ENCODE peak calls at places on chromosomes 16 and 17, in six cellular contexts. One of them, this sample, is unnamed.

GRCh38 chr16:50631249-50631984 is 49.7 kb downstream of the SNX20 start:
- DNase-seq in CD4-positive, alpha-beta T cell: no peak
- DNase-seq in tibial artery: no peak
- DNase-seq in Peyer's patch: no peak
- DNase-seq in uterus: no peak
- DNase-seq in heart right ventricle: no peak
- DNase-seq in this sample: no peak

GRCh38 chr17:49898547-49899490 is 51.0 kb upstream of the TAC4 start:
- DNase-seq in CD4-positive, alpha-beta T cell: no peak
- DNase-seq in tibial artery: no peak
- DNase-seq in Peyer's patch: no peak
- DNase-seq in uterus: no peak
- DNase-seq in heart right ventricle: no peak
- DNase-seq in this sample: no peak

GRCh38 chr16:85567101-85567866 is 45.8 kb upstream of the GSE1 start:
- DNase-seq in CD4-positive, alpha-beta T cell: no peak
- DNase-seq in tibial artery: no peak
- DNase-seq in Peyer's patch: peak; percentile 86
- DNase-seq in uterus: no peak
- DNase-seq in heart right ventricle: no peak
- DNase-seq in this sample: no peak

GRCh38 chr16:83727018-83727417 is 80.8 kb upstream of the HSBP1 start:
- DNase-seq in CD4-positive, alpha-beta T cell: no peak
- DNase-seq in tibial artery: no peak
- DNase-seq in Peyer's patch: no peak
- DNase-seq in uterus: no peak
- DNase-seq in heart right ventricle: no peak
- DNase-seq in this sample: no peak

GRCh38 chr17:76166168-76166567 is 25.1 kb upstream of the FOXJ1 start:
- DNase-seq in CD4-positive, alpha-beta T cell: no peak
- DNase-seq in tibial artery: no peak
- DNase-seq in Peyer's patch: no peak
- DNase-seq in uterus: no peak
- DNase-seq in heart right ventricle: no peak
- DNase-seq in this sample: no peak

GRCh38 chr17:2844386-2844785 is 48.1 kb downstream of the RAP1GAP2 start:
- DNase-seq in CD4-positive, alpha-beta T cell: no peak
- DNase-seq in tibial artery: no peak
- DNase-seq in Peyer's patch: no peak
- DNase-seq in uterus: no peak
- DNase-seq in heart right ventricle: no peak
- DNase-seq in this sample: no peak

GRCh38 chr17:1059131-1059795 is 62.3 kb downstream of the TIMM22 start:
- DNase-seq in CD4-positive, alpha-beta T cell: no peak
- DNase-seq in tibial artery: no peak
- DNase-seq in Peyer's patch: no peak
- DNase-seq in uterus: no peak
- DNase-seq in heart right ventricle: no peak
- DNase-seq in this sample: no peak

GRCh38 chr17:43791589-43791988 is 11.4 kb downstream of the CFAP97D1 start:
- DNase-seq in CD4-positive, alpha-beta T cell: no peak
- DNase-seq in tibial artery: no peak
- DNase-seq in Peyer's patch: no peak
- DNase-seq in uterus: no peak
- DNase-seq in heart right ventricle: no peak
- DNase-seq in this sample: no peak

GRCh38 chr17:6654816-6655731 is 3.5 kb downstream of the C17orf100 start:
- DNase-seq in CD4-positive, alpha-beta T cell: no peak
- DNase-seq in tibial artery: no peak
- DNase-seq in Peyer's patch: peak; percentile 74
- DNase-seq in uterus: no peak
- DNase-seq in heart right ventricle: no peak
- DNase-seq in this sample: peak; percentile 86

GRCh38 chr16:25563700-25564099 is 128.1 kb upstream of the HS3ST4 start:
- DNase-seq in CD4-positive, alpha-beta T cell: no peak
- DNase-seq in tibial artery: no peak
- DNase-seq in Peyer's patch: no peak
- DNase-seq in uterus: no peak
- DNase-seq in heart right ventricle: no peak
- DNase-seq in this sample: no peak
- H3K9me3 ChIP-seq in CD4-positive, alpha-beta T cell: no peaks in the 10 kb centered on the region
- H3K9me3 ChIP-seq in tibial artery: no peaks in the 10 kb centered on the region
- H3K9me3 ChIP-seq in Peyer's patch: no peaks in the 10 kb centered on the region
- H3K9me3 ChIP-seq in uterus: no peaks in the 10 kb centered on the region
- H3K9me3 ChIP-seq in heart right ventricle: peaks cover 36% of the 10 kb centered on the region
- H3K9me3 ChIP-seq in this sample: peaks cover 3% of the 10 kb centered on the region

GRCh38 chr16:62711797-62712196 is 675.6 kb upstream of the CDH8 start:
- DNase-seq in CD4-positive, alpha-beta T cell: no peak
- DNase-seq in tibial artery: no peak
- DNase-seq in Peyer's patch: no peak
- DNase-seq in uterus: no peak
- DNase-seq in heart right ventricle: no peak
- DNase-seq in this sample: no peak
- TF ChIP-seq CTCF in CD4-positive, alpha-beta T cell: no peak
- TF ChIP-seq CTCF in tibial artery: no peak
- TF ChIP-seq CTCF in Peyer's patch: no peak
- TF ChIP-seq CTCF in uterus: no peak
- TF ChIP-seq CTCF in heart right ventricle: no peak
- TF ChIP-seq CTCF in this sample: no peak

GRCh38 chr17:22300731-22301352 is 608.5 kb downstream of the KCNJ18 start:
- DNase-seq in CD4-positive, alpha-beta T cell: no peak
- DNase-seq in tibial artery: no peak
- DNase-seq in Peyer's patch: no peak
- DNase-seq in uterus: no peak
- DNase-seq in heart right ventricle: no peak
- DNase-seq in this sample: no peak
- H3K9me3 ChIP-seq in CD4-positive, alpha-beta T cell: no peaks in the 10 kb centered on the region
- H3K9me3 ChIP-seq in tibial artery: no peaks in the 10 kb centered on the region
- H3K9me3 ChIP-seq in Peyer's patch: no peaks in the 10 kb centered on the region
- H3K9me3 ChIP-seq in uterus: no peaks in the 10 kb centered on the region
- H3K9me3 ChIP-seq in heart right ventricle: peaks cover 8% of the 10 kb centered on the region
- H3K9me3 ChIP-seq in this sample: no peaks in the 10 kb centered on the region

GRCh38 chr17:41329279-41329925 is 13.9 kb upstream of the KRTAP17-1 start:
- DNase-seq in CD4-positive, alpha-beta T cell: no peak
- DNase-seq in tibial artery: no peak
- DNase-seq in Peyer's patch: peak; percentile 71
- DNase-seq in uterus: no peak
- DNase-seq in heart right ventricle: peak; percentile 35
- DNase-seq in this sample: no peak
- TF ChIP-seq CTCF in CD4-positive, alpha-beta T cell: peak; percentile 23
- TF ChIP-seq CTCF in tibial artery: peak; percentile 48
- TF ChIP-seq CTCF in Peyer's patch: peak; percentile 69
- TF ChIP-seq CTCF in uterus: peak; percentile 42
- TF ChIP-seq CTCF in heart right ventricle: peak; percentile 55
- TF ChIP-seq CTCF in this sample: peak; percentile 68

DNA sequence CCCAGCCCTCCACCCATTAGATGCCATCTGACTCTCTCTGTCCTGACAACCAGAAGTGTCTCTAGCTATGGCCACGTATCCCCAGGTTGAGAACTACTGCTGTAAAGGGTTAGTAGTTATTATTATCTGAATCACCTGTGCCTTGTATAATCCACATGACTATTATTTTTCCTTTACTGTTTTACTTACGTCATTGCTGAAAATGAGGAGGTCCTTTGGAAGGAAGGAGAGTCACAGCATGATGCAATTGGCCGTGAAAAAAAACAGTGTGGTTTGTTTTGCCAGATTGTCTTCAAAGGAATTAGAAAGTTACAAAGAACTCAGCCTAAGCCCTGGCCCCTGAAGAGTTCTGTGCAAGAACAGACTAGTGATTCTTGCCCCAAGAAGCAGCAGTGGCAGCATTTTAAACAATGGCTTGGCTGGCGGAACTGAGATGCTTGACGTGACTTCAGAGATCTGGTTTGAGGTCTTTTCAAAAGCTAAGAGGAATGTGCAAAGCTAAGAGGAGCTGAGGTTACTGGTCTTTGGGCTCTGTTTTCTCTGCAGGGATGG is 413.3 kb upstream of the EEF2KMT start:
- DNase-seq in CD4-positive, alpha-beta T cell: no peak
- DNase-seq in tibial artery: no peak
- DNase-seq in Peyer's patch: no peak
- DNase-seq in uterus: no peak
- DNase-seq in heart right ventricle: no peak
- DNase-seq in this sample: no peak
- H3K9me3 ChIP-seq in CD4-positive, alpha-beta T cell: no peaks in the 10 kb centered on the region
- H3K9me3 ChIP-seq in tibial artery: no peaks in the 10 kb centered on the region
- H3K9me3 ChIP-seq in Peyer's patch: no peaks in the 10 kb centered on the region
- H3K9me3 ChIP-seq in uterus: no peaks in the 10 kb centered on the region
- H3K9me3 ChIP-seq in heart right ventricle: peaks cover 5% of the 10 kb centered on the region
- H3K9me3 ChIP-seq in this sample: no peaks in the 10 kb centered on the region

GRCh38 chr17:62791235-62792121 is 16.6 kb downstream of the MARCHF10 start:
- DNase-seq in CD4-positive, alpha-beta T cell: no peak
- DNase-seq in tibial artery: no peak
- DNase-seq in Peyer's patch: no peak
- DNase-seq in uterus: no peak
- DNase-seq in heart right ventricle: no peak
- DNase-seq in this sample: no peak
- TF ChIP-seq CTCF in CD4-positive, alpha-beta T cell: no peak
- TF ChIP-seq CTCF in tibial artery: no peak
- TF ChIP-seq CTCF in Peyer's patch: no peak
- TF ChIP-seq CTCF in uterus: no peak
- TF ChIP-seq CTCF in heart right ventricle: no peak
- TF ChIP-seq CTCF in this sample: no peak